ENCODE peak calls at places on chromosomes 4 and X, in nine cellular contexts. E, U, X, P, D, M, S, Z and W are unnamed samples.

GRCh38 chr4:39526810-39527295 is 386 bp downstream of the UGDH start:
- DNase-seq in U (no peak), P (no peak), Z (no peak), D (peak; percentile 42), E (no peak), X (no peak), S (no peak), M (no peak), W (no peak)

GRCh38 chr4:140343303-140343702 is 30.1 kb upstream of the SCOC start:
- DNase-seq in M (no peak), E (no peak), P (peak; percentile 87), U (no peak), S (no peak), X (no peak), D (peak; percentile 6), Z (peak; percentile 40), W (no peak)

GRCh38 chrX:69062493-69062892 is 102.8 kb downstream of the PJA1 start:
- DNase-seq in M (no peak), U (no peak), X (peak; percentile 6), P (no peak), S (no peak), E (no peak), Z (no peak), D (no peak), W (no peak)

GRCh38 chrX:119826399-119826959 is 26.3 kb downstream of the UPF3B start:
- DNase-seq in D (peak; percentile 32), M (no peak), E (no peak), S (no peak), X (no peak), Z (peak; percentile 26), U (no peak), P (no peak), W (no peak)

GRCh38 chrX:7133036-7133412 is 14.5 kb upstream of the STS start:
- DNase-seq in D (no peak), M (peak; percentile 34), X (no peak), Z (no peak), E (no peak), P (no peak), U (no peak), S (no peak), W (no peak)

GRCh38 chr4:147950840-147951239 is 219.0 kb downstream of the ARHGAP10 start:
- DNase-seq in X (no peak), S (no peak), Z (peak; percentile 20), E (no peak), D (no peak), P (no peak), M (no peak), U (no peak), W (no peak)

GRCh38 chr4:102343964-102344519 is 1.2 kb downstream of the SLC39A8 start:
- DNase-seq in U (no peak), P (no peak), E (no peak), S (no peak), Z (no peak), M (peak; percentile 4), X (peak; percentile 56), D (no peak), W (no peak)

GRCh38 chrX:10077425-10078188 is 79.2 kb upstream of the CLCN4 start:
- DNase-seq in M (no peak), Z (peak; percentile 37), U (no peak), D (no peak), X (no peak), E (no peak), P (no peak), S (no peak), W (no peak)

GRCh38 chrX:118552501-118552900 is 56.9 kb downstream of the DOCK11 start:
- DNase-seq in S (no peak), Z (peak; percentile 68), E (peak; percentile 19), P (no peak), D (no peak), U (no peak), X (no peak), M (no peak), W (no peak)

GRCh38 chr4:8589831-8590545 is 2.6 kb upstream of the CPZ start:
- DNase-seq in S (no peak), D (no peak), Z (no peak), E (peak; percentile 30), M (no peak), U (no peak), X (no peak), P (no peak), W (peak; percentile 22)

GRCh38 chrX:38458071-38458470 is 103.3 kb upstream of the TSPAN7 start:
- DNase-seq in M (peak; percentile 8), S (no peak), E (no peak), U (no peak), P (no peak), D (no peak), X (no peak), Z (no peak), W (no peak)

GRCh38 chr4:85759392-85759791 is 284.4 kb downstream of the ARHGAP24 start:
- DNase-seq in X (no peak), P (no peak), U (no peak), S (no peak), Z (no peak), M (no peak), D (no peak), E (no peak), W (no peak)

GRCh38 chr4:37726666-37727065 is 40.5 kb upstream of the RELL1 start:
- DNase-seq in P (no peak), S (no peak), E (no peak), M (no peak), Z (peak; percentile 69), U (no peak), D (no peak), X (no peak), W (no peak)

GRCh38 chr4:67700874-67701850 is at the start of gene UBA6:
- DNase-seq in Z (peak; percentile 94), D (peak; percentile 98), X (peak; percentile 91), S (peak; percentile 80), P (peak; percentile 97), M (peak; percentile 98), U (peak; percentile 94), E (peak; percentile 93), W (peak; percentile 97)

GRCh38 chrX:13932416-13932815 is 97.3 kb downstream of the GEMIN8 start:
- DNase-seq in E (no peak), X (no peak), S (no peak), U (no peak), D (no peak), M (no peak), Z (no peak), P (no peak), W (no peak)

GRCh38 chr4:77037736-77038135 is 38.1 kb downstream of the CCNI start:
- DNase-seq in P (no peak), Z (peak; percentile 47), D (no peak), U (no peak), S (no peak), M (no peak), X (no peak), E (no peak), W (no peak)

GRCh38 chr4:188942606-188943005 is 803.4 kb downstream of the TRIML1 start:
- DNase-seq in S (no peak), M (no peak), E (no peak), X (no peak), D (no peak), U (no peak), P (no peak), Z (no peak), W (no peak)

GRCh38 chr4:15659768-15660394 is 4.7 kb upstream of the FBXL5 start:
- DNase-seq in E (no peak), P (no peak), M (no peak), Z (peak; percentile 69), S (no peak), U (no peak), D (no peak), X (no peak), W (no peak)

GRCh38 chrX:153667931-153668396 is 5.6 kb downstream of the PNCK start:
- DNase-seq in M (peak; percentile 79), S (peak; percentile 71), X (peak; percentile 89), P (peak; percentile 82), Z (peak; percentile 76), U (peak; percentile 76), D (peak; percentile 61), E (peak; percentile 35), W (peak; percentile 87)

GRCh38 chrX:103734125-103734760 is 23.5 kb downstream of the TMEM31 start:
- DNase-seq in U (no peak), X (no peak), P (no peak), S (no peak), M (no peak), D (no peak), E (no peak), Z (peak; percentile 45), W (no peak)

DNA sequence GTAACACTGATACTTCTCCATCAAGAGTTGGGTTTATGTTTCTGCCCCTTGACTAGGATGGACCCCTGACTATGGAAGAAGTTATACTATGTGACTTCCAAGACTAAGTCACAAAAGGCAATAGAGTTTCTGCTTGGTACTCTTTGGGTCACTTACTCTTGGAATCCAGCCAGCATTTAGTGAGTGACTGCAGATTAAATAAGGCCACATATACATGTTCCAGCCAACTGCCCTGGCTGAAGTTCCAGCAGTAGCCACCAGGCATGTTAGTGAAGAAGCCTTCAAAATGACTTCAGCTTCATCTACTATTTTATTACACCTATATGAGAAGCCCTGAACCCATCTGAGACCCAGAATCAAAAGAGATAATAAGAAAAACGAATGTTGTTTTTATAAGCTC is 524.0 kb downstream of the DMD start:
- DNase-seq in U (no peak), S (no peak), E (no peak), P (no peak), Z (no peak), D (no peak), M (no peak), X (no peak), W (no peak)
- TF ChIP-seq CTCF in U (peak; percentile 35), S (no peak), E (no peak), P (no peak), Z (no peak), D (no peak), M (no peak), X (no peak), W (no peak)

GRCh38 chr4:21134994-21135393 is 434.7 kb downstream of the PACRGL start:
- DNase-seq in P (no peak), Z (peak; percentile 8), S (no peak), U (peak; percentile 7), D (peak; percentile 5), X (no peak), E (no peak), M (peak; percentile 5), W (no peak)
- TF ChIP-seq CTCF in P (no peak), Z (no peak), S (no peak), U (peak; percentile 20), D (peak; percentile 1), X (no peak), E (no peak), M (no peak), W (no peak)

DNA sequence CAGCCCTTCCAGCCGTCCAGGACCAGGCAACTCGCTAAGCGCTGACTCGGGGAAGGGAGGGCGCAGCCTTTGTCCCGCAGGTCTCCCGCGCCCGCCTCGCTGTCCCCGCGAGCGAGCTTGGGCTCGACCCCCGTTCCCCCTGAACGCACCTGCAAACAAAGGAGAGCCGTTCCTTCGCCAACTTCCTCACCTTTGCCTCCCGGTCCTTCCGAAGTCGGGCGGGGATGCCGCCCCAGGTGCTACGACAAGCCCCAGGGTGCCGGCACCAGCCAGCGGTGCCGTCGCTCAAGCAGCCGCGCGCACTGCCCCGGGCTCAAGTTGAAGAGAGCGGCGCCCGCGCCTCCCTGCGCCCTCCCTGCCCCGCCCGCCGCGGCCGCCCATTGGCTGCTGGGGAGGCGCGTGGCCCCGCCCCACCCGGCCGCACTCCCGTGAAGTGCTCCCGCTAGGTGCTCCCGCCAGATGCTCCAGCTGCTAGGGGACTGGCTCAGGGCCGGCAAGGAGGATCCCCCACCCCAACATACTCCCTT is 107.1 kb downstream of the NSUN7 start:
- DNase-seq in M (peak; percentile 87), S (peak; percentile 26), D (peak; percentile 75), Z (peak; percentile 66), E (no peak), P (peak; percentile 73), U (peak; percentile 74), X (peak; percentile 66), W (peak; percentile 88)
- TF ChIP-seq CTCF in M (no peak), S (no peak), D (no peak), Z (no peak), E (no peak), P (no peak), U (no peak), X (no peak), W (no peak)

GRCh38 chr4:3136454-3136853 is 62.0 kb downstream of the HTT start:
- DNase-seq in Z (peak; percentile 42), S (no peak), E (no peak), X (no peak), U (no peak), M (no peak), D (no peak), P (no peak), W (no peak)
- TF ChIP-seq CTCF in Z (peak; percentile 41), S (peak; percentile 17), E (peak; percentile 22), X (no peak), U (peak; percentile 43), M (peak; percentile 37), D (no peak), P (no peak), W (peak; percentile 12)